ENCODE peak calls at places on chromosomes 5 and 9, in eight cellular contexts. One of them, this sample, is unnamed.

GRCh38 chr9:137317021-137317978 is 15.2 kb upstream of the NRARP start:
- DNase-seq in activated CD4-positive, alpha-beta T cell treated with anti-CD3 and anti-CD28 coated beads, Interleukin-2, amount 50 U/mL, for 1 hour: no peak
- DNase-seq in stimulated activated CD4-positive, alpha-beta T cell treated with anti-CD3 and anti-CD28 coated beads, Interleukin-4, amount 100 ng/mL, for 4 hours: no peak
- DNase-seq in RCC 7860: no peak
- DNase-seq in HTR-8/SVneo: no peak
- DNase-seq in cardiac muscle cell: no peak
- DNase-seq in brain microvascular endothelial cell: no peak
- DNase-seq in EH: no peak
- DNase-seq in this sample: no peak

GRCh38 chr5:93360436-93361100 is 220.5 kb downstream of the NR2F1-AS1 start:
- DNase-seq in activated CD4-positive, alpha-beta T cell treated with anti-CD3 and anti-CD28 coated beads, Interleukin-2, amount 50 U/mL, for 1 hour: no peak
- DNase-seq in stimulated activated CD4-positive, alpha-beta T cell treated with anti-CD3 and anti-CD28 coated beads, Interleukin-4, amount 100 ng/mL, for 4 hours: no peak
- DNase-seq in RCC 7860: no peak
- DNase-seq in HTR-8/SVneo: no peak
- DNase-seq in cardiac muscle cell: peak; percentile 19
- DNase-seq in brain microvascular endothelial cell: peak; percentile 34
- DNase-seq in EH: no peak
- DNase-seq in this sample: no peak

GRCh38 chr9:19087601-19088000 is 15.1 kb downstream of the HAUS6 start:
- DNase-seq in activated CD4-positive, alpha-beta T cell treated with anti-CD3 and anti-CD28 coated beads, Interleukin-2, amount 50 U/mL, for 1 hour: no peak
- DNase-seq in stimulated activated CD4-positive, alpha-beta T cell treated with anti-CD3 and anti-CD28 coated beads, Interleukin-4, amount 100 ng/mL, for 4 hours: no peak
- DNase-seq in RCC 7860: peak; percentile 67
- DNase-seq in HTR-8/SVneo: no peak
- DNase-seq in cardiac muscle cell: peak; percentile 41
- DNase-seq in brain microvascular endothelial cell: peak; percentile 68
- DNase-seq in EH: peak; percentile 45
- DNase-seq in this sample: no peak

GRCh38 chr9:101510344-101510940 is 23.2 kb upstream of the RNF20 start:
- DNase-seq in activated CD4-positive, alpha-beta T cell treated with anti-CD3 and anti-CD28 coated beads, Interleukin-2, amount 50 U/mL, for 1 hour: no peak
- DNase-seq in stimulated activated CD4-positive, alpha-beta T cell treated with anti-CD3 and anti-CD28 coated beads, Interleukin-4, amount 100 ng/mL, for 4 hours: no peak
- DNase-seq in RCC 7860: no peak
- DNase-seq in HTR-8/SVneo: no peak
- DNase-seq in cardiac muscle cell: no peak
- DNase-seq in brain microvascular endothelial cell: no peak
- DNase-seq in EH: no peak
- DNase-seq in this sample: no peak

GRCh38 chr5:160315968-160316367 is 3.6 kb upstream of the CCNJL start:
- DNase-seq in activated CD4-positive, alpha-beta T cell treated with anti-CD3 and anti-CD28 coated beads, Interleukin-2, amount 50 U/mL, for 1 hour: no peak
- DNase-seq in stimulated activated CD4-positive, alpha-beta T cell treated with anti-CD3 and anti-CD28 coated beads, Interleukin-4, amount 100 ng/mL, for 4 hours: no peak
- DNase-seq in RCC 7860: peak; percentile 41
- DNase-seq in HTR-8/SVneo: peak; percentile 71
- DNase-seq in cardiac muscle cell: peak; percentile 33
- DNase-seq in brain microvascular endothelial cell: no peak
- DNase-seq in EH: peak; percentile 50
- DNase-seq in this sample: no peak

GRCh38 chr5:66273131-66273530 is 129.0 kb downstream of the SREK1 start:
- DNase-seq in activated CD4-positive, alpha-beta T cell treated with anti-CD3 and anti-CD28 coated beads, Interleukin-2, amount 50 U/mL, for 1 hour: no peak
- DNase-seq in stimulated activated CD4-positive, alpha-beta T cell treated with anti-CD3 and anti-CD28 coated beads, Interleukin-4, amount 100 ng/mL, for 4 hours: no peak
- DNase-seq in RCC 7860: no peak
- DNase-seq in HTR-8/SVneo: no peak
- DNase-seq in cardiac muscle cell: no peak
- DNase-seq in brain microvascular endothelial cell: no peak
- DNase-seq in EH: no peak
- DNase-seq in this sample: no peak

GRCh38 chr9:69044226-69045219 is 9.0 kb downstream of the FXN start:
- DNase-seq in activated CD4-positive, alpha-beta T cell treated with anti-CD3 and anti-CD28 coated beads, Interleukin-2, amount 50 U/mL, for 1 hour: no peak
- DNase-seq in stimulated activated CD4-positive, alpha-beta T cell treated with anti-CD3 and anti-CD28 coated beads, Interleukin-4, amount 100 ng/mL, for 4 hours: no peak
- DNase-seq in RCC 7860: peak; percentile 33
- DNase-seq in HTR-8/SVneo: peak; percentile 51
- DNase-seq in cardiac muscle cell: peak; percentile 71
- DNase-seq in brain microvascular endothelial cell: peak; percentile 51
- DNase-seq in EH: peak; percentile 74
- DNase-seq in this sample: no peak

GRCh38 chr5:52844885-52845284 is 57.2 kb downstream of the ITGA1 start:
- DNase-seq in activated CD4-positive, alpha-beta T cell treated with anti-CD3 and anti-CD28 coated beads, Interleukin-2, amount 50 U/mL, for 1 hour: no peak
- DNase-seq in stimulated activated CD4-positive, alpha-beta T cell treated with anti-CD3 and anti-CD28 coated beads, Interleukin-4, amount 100 ng/mL, for 4 hours: no peak
- DNase-seq in RCC 7860: no peak
- DNase-seq in HTR-8/SVneo: peak; percentile 25
- DNase-seq in cardiac muscle cell: peak; percentile 52
- DNase-seq in brain microvascular endothelial cell: no peak
- DNase-seq in EH: peak; percentile 68
- DNase-seq in this sample: no peak

GRCh38 chr9:69204378-69204777 is 30.3 kb downstream of the TJP2 start:
- DNase-seq in activated CD4-positive, alpha-beta T cell treated with anti-CD3 and anti-CD28 coated beads, Interleukin-2, amount 50 U/mL, for 1 hour: no peak
- DNase-seq in stimulated activated CD4-positive, alpha-beta T cell treated with anti-CD3 and anti-CD28 coated beads, Interleukin-4, amount 100 ng/mL, for 4 hours: no peak
- DNase-seq in RCC 7860: no peak
- DNase-seq in HTR-8/SVneo: no peak
- DNase-seq in cardiac muscle cell: peak; percentile 56
- DNase-seq in brain microvascular endothelial cell: peak; percentile 26
- DNase-seq in EH: no peak
- DNase-seq in this sample: no peak

GRCh38 chr5:159171274-159171673 is 38.1 kb downstream of the RNF145 start:
- DNase-seq in activated CD4-positive, alpha-beta T cell treated with anti-CD3 and anti-CD28 coated beads, Interleukin-2, amount 50 U/mL, for 1 hour: no peak
- DNase-seq in stimulated activated CD4-positive, alpha-beta T cell treated with anti-CD3 and anti-CD28 coated beads, Interleukin-4, amount 100 ng/mL, for 4 hours: no peak
- DNase-seq in RCC 7860: no peak
- DNase-seq in HTR-8/SVneo: no peak
- DNase-seq in cardiac muscle cell: no peak
- DNase-seq in brain microvascular endothelial cell: no peak
- DNase-seq in EH: no peak
- DNase-seq in this sample: no peak

GRCh38 chr5:10400834-10401233 is 40.8 kb upstream of the ROPN1L start:
- DNase-seq in activated CD4-positive, alpha-beta T cell treated with anti-CD3 and anti-CD28 coated beads, Interleukin-2, amount 50 U/mL, for 1 hour: no peak
- DNase-seq in stimulated activated CD4-positive, alpha-beta T cell treated with anti-CD3 and anti-CD28 coated beads, Interleukin-4, amount 100 ng/mL, for 4 hours: no peak
- DNase-seq in RCC 7860: no peak
- DNase-seq in HTR-8/SVneo: no peak
- DNase-seq in cardiac muscle cell: peak; percentile 81
- DNase-seq in brain microvascular endothelial cell: no peak
- DNase-seq in EH: peak; percentile 55
- DNase-seq in this sample: no peak

This sample was measured in activated effector memory CD4-positive, alpha-beta T cell treated with Interleukin-2 at 50 U/mL for 16 hours.